ENCODE peak calls at places on chromosomes 3 and 15, in five cellular contexts. D is GM12865, C is cardiac muscle cell, M is IMR-90, Q is BJ. E is an unnamed sample.

GRCh38 chr3:172239218-172239738 is 199.9 kb downstream of the FNDC3B start:
- DNase-seq in D (no peak), C (no peak), M (no peak), Q (no peak), E (no peak)

GRCh38 chr3:66472313-66473134 is 28.3 kb downstream of the LRIG1 start:
- DNase-seq in D (peak; percentile 90), C (peak; percentile 53), M (peak; percentile 88), Q (no peak), E (no peak)

GRCh38 chr15:42155546-42156265 is 730 bp downstream of the PLA2G4F start:
- DNase-seq in D (no peak), C (no peak), M (no peak), Q (no peak), E (no peak)

GRCh38 chr15:58332676-58333400 is 99.0 kb upstream of the LIPC start:
- DNase-seq in D (peak; percentile 44), C (peak; percentile 28), M (peak; percentile 93), Q (peak; percentile 77), E (peak; percentile 64)

GRCh38 chr3:166052440-166052839 is 215.2 kb upstream of the BCHE start:
- DNase-seq in D (no peak), C (no peak), M (no peak), Q (no peak), E (no peak)

GRCh38 chr3:159787191-159787590 is 201.4 kb upstream of the IL12A start:
- DNase-seq in D (no peak), C (peak; percentile 86), M (peak; percentile 94), Q (peak; percentile 29), E (peak; percentile 34)

GRCh38 chr3:159165972-159166371 is 364.1 kb downstream of the MFSD1 start:
- DNase-seq in D (no peak), C (no peak), M (no peak), Q (no peak), E (no peak)

GRCh38 chr3:113626513-113627371 is 69.7 kb downstream of the USF3 start:
- DNase-seq in D (peak; percentile 49), C (peak; percentile 70), M (peak; percentile 58), Q (no peak), E (peak; percentile 18)

GRCh38 chr15:93072011-93072410 is 17.0 kb downstream of the RGMA start:
- DNase-seq in D (no peak), C (peak; percentile 80), M (peak; percentile 14), Q (no peak), E (no peak)

GRCh38 chr15:37019479-37020433 is 80.6 kb downstream of the MEIS2 start:
- DNase-seq in D (peak; percentile 76), C (peak; percentile 63), M (peak; percentile 79), Q (no peak), E (no peak)

GRCh38 chr15:89399070-89399389 is 64.4 kb upstream of the POLG start:
- DNase-seq in D (no peak), C (no peak), M (no peak), Q (no peak), E (no peak)

GRCh38 chr3:157175678-157176077 is 15.7 kb upstream of the CCNL1 start:
- DNase-seq in D (peak; percentile 38), C (no peak), M (no peak), Q (no peak), E (no peak)

GRCh38 chr3:186664506-186664905 is 1.3 kb upstream of the HRG start:
- DNase-seq in D (no peak), C (no peak), M (no peak), Q (no peak), E (no peak)

GRCh38 chr3:185549111-185549510 is 3.3 kb downstream of the LIPH start:
- DNase-seq in D (peak; percentile 35), C (peak; percentile 98), M (peak; percentile 98), Q (peak; percentile 94), E (peak; percentile 97)

GRCh38 chr3:178859386-178859785 is 212.2 kb downstream of the ZMAT3 start:
- DNase-seq in D (no peak), C (no peak), M (no peak), Q (no peak), E (no peak)

GRCh38 chr15:77870195-77871065 is 207.1 kb downstream of the TBC1D2B start:
- DNase-seq in D (peak; percentile 65), C (peak; percentile 69), M (peak; percentile 53), Q (no peak), E (no peak)

GRCh38 chr3:50298836-50299637 is at the start of the genes HYAL3 and NAA80:
- DNase-seq in D (peak; percentile 100), C (peak; percentile 100), M (peak; percentile 99), Q (peak; percentile 98), E (peak; percentile 98)

GRCh38 chr3:50296721-50297383 is 2.4 kb downstream of the HYAL3 start:
- DNase-seq in D (peak; percentile 5), C (no peak), M (no peak), Q (no peak), E (no peak)

GRCh38 chr3:50299638-50299928 is 378 bp upstream of the HYAL3 start:
- DNase-seq in D (no peak), C (no peak), M (no peak), Q (no peak), E (no peak)

GRCh38 chr3:50297384-50297775 is 1.8 kb downstream of the HYAL3 start:
- DNase-seq in D (peak; percentile 5), C (no peak), M (no peak), Q (no peak), E (no peak)

GRCh38 chr3:50297896-50298725 is 1.1 kb downstream of the HYAL3 start:
- DNase-seq in D (peak; percentile 11), C (no peak), M (no peak), Q (no peak), E (no peak)
- TF ChIP-seq CTCF in D (no peak), C (no peak), M (peak; percentile 18), Q (peak; percentile 6), E (no peak)

DNA sequence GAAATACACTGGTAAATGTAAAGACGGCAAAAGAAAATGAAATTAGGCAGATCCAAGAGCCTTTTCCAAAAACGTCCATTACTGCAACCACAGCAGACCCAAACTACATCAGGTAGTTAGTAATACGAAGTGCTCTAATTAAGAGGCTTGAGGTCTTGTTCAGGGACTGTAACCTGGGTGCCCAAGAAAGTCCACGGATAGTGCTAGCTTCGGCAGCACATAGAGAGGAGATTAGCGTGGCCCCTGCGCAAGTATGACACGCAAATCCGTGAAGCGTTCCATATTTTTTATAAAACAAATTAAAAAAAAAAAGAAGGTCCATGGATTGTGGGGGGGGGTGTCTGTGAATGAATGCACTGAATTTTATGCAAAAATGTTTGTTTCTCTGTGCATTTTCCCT is 1.4 kb downstream of the COPB2 start:
- DNase-seq in D (no peak), C (no peak), M (no peak), Q (no peak), E (no peak)
- TF ChIP-seq CTCF in D (no peak), C (no peak), M (no peak), Q (no peak), E (no peak)

GRCh38 chr15:63186065-63186464 is 3.3 kb upstream of the RAB8B start:
- DNase-seq in D (no peak), C (peak; percentile 53), M (peak; percentile 84), Q (peak; percentile 62), E (no peak)
- TF ChIP-seq CTCF in D (no peak), C (no peak), M (no peak), Q (no peak), E (no peak)

DNA sequence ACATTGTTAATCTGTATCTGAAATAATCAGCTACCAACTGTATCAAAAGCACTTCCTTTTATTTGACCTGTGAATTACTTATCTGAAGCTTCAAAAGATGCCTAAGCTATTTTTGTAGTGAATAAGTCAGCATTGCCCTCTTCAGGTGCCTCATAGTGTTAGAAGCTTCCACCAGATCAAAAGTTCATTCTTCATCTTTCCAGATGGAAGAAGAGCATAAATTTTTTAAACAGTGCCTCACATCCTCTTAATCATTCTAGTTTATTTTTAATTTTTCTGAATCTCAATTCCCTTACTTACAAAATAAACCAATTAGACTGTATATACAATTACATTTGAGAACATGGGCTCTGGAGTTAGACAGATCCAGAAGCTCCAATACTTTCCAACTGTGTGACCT is 65.0 kb downstream of the MYO5A start:
- DNase-seq in D (peak; percentile 36), C (peak; percentile 13), M (peak; percentile 39), Q (no peak), E (no peak)
- TF ChIP-seq CTCF in D (peak; percentile 11), C (no peak), M (no peak), Q (no peak), E (peak; percentile 20)

DNA sequence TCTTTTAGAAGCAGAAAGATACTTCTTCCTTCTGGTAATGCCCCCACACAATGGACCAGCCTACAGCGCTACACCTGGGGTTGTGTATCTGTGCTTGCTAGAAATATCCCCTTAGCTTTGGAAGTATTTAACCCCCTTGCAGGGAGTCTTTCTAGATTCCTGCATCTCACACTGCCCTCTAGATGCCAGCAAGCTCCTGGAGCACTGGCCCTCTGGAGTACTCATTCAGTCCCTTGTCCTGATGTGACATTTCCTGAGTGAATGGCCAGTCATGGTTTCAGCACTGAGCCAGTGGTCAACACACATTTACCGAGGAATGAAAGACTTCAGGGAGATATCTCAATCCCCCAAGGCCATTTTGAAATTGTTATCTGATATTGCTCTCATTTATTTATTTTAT is 30.5 kb upstream of the RBP2 start:
- DNase-seq in D (no peak), C (no peak), M (no peak), Q (no peak), E (no peak)
- TF ChIP-seq CTCF in D (no peak), C (no peak), M (no peak), Q (no peak), E (no peak)

GRCh38 chr3:194142156-194142910 is 6.4 kb downstream of the HES1 start:
- DNase-seq in D (no peak), C (peak; percentile 83), M (no peak), Q (no peak), E (no peak)
- TF ChIP-seq CTCF in D (no peak), C (no peak), M (no peak), Q (no peak), E (no peak)

GRCh38 chr3:195260286-195260905 is 10.6 kb downstream of the XXYLT1 start:
- DNase-seq in D (peak; percentile 28), C (no peak), M (no peak), Q (no peak), E (no peak)
- TF ChIP-seq CTCF in D (no peak), C (no peak), M (no peak), Q (peak; percentile 13), E (no peak)

GRCh38 chr3:141060287-141060686 is 9.1 kb downstream of the SPSB4 start:
- DNase-seq in D (no peak), C (no peak), M (no peak), Q (no peak), E (no peak)

GRCh38 chr3:141057951-141058800 is 7.0 kb downstream of the SPSB4 start:
- DNase-seq in D (no peak), C (no peak), M (no peak), Q (no peak), E (no peak)

GRCh38 chr3:141057436-141057835 is 6.3 kb downstream of the SPSB4 start:
- DNase-seq in D (no peak), C (no peak), M (no peak), Q (no peak), E (no peak)

GRCh38 chr3:141059816-141060215 is 8.7 kb downstream of the SPSB4 start:
- DNase-seq in D (no peak), C (no peak), M (no peak), Q (no peak), E (no peak)

GRCh38 chr3:141058996-141059395 is 7.8 kb downstream of the SPSB4 start:
- DNase-seq in D (no peak), C (no peak), M (no peak), Q (no peak), E (no peak)
- TF ChIP-seq CTCF in D (no peak), C (no peak), M (no peak), Q (no peak), E (no peak)

GRCh38 chr3:101544181-101544850 is 17.4 kb upstream of the TRMT10C start:
- DNase-seq in D (no peak), C (no peak), M (no peak), Q (no peak), E (no peak)
- TF ChIP-seq CTCF in D (no peak), C (peak; percentile 16), M (no peak), Q (no peak), E (no peak)

E was measured in AG09309.